ENCODE peak calls at places on chromosomes 13 and 19, in seven cellular contexts. Y is K562, B is HCT116, O is GM23338, D is SK-N-SH, T is GM12878, H is HepG2. N is an unnamed sample. For H3K4me1, the result is how much of the 10 kb centered on the place peaks cover.

GRCh38 chr13:97781891-97782305 is 171.6 kb upstream of the IPO5 start:
- DNase-seq in B (no peak), O (no peak), D (no peak), H (no peak), Y (no peak), T (no peak), N (no peak)

GRCh38 chr13:110649551-110649950 is 34.2 kb downstream of the NAXD start:
- DNase-seq in D (no peak), O (no peak), H (no peak), B (no peak), Y (no peak), T (no peak), N (no peak)

GRCh38 chr19:33438016-33438671 is 64.6 kb downstream of the CEBPG start:
- DNase-seq in B (no peak), D (peak), Y (no peak), T (no peak), O (no peak), H (no peak), N (no peak)

GRCh38 chr13:113671066-113672001 is 4.3 kb downstream of the GRK1 start:
- DNase-seq in T (no peak), D (no peak), O (no peak), B (no peak), H (no peak), Y (no peak), N (no peak)

GRCh38 chr19:43747557-43748204 is 7.1 kb downstream of the SMG9 start:
- DNase-seq in D (no peak), O (no peak), Y (no peak), H (no peak), T (peak), B (no peak), N (no peak)

GRCh38 chr19:30222428-30222873 is 149.7 kb upstream of the ZNF536 start:
- DNase-seq in O (peak), H (no peak), Y (peak), T (no peak), B (no peak), D (peak), N (no peak)

GRCh38 chr19:33219261-33219812 is 6.3 kb downstream of the SLC7A10 start:
- DNase-seq in D (no peak), Y (no peak), O (peak), H (no peak), B (no peak), T (no peak), N (no peak)

GRCh38 chr13:44306401-44307192 is 67.0 kb upstream of the SERP2 start:
- DNase-seq in H (no peak), B (peak), O (peak), Y (no peak), D (no peak), T (no peak), N (peak)

GRCh38 chr19:41699231-41699967 is 9.0 kb upstream of the CEACAM5 start:
- DNase-seq in Y (no peak), B (no peak), H (no peak), T (no peak), O (no peak), D (no peak), N (no peak)

DNA sequence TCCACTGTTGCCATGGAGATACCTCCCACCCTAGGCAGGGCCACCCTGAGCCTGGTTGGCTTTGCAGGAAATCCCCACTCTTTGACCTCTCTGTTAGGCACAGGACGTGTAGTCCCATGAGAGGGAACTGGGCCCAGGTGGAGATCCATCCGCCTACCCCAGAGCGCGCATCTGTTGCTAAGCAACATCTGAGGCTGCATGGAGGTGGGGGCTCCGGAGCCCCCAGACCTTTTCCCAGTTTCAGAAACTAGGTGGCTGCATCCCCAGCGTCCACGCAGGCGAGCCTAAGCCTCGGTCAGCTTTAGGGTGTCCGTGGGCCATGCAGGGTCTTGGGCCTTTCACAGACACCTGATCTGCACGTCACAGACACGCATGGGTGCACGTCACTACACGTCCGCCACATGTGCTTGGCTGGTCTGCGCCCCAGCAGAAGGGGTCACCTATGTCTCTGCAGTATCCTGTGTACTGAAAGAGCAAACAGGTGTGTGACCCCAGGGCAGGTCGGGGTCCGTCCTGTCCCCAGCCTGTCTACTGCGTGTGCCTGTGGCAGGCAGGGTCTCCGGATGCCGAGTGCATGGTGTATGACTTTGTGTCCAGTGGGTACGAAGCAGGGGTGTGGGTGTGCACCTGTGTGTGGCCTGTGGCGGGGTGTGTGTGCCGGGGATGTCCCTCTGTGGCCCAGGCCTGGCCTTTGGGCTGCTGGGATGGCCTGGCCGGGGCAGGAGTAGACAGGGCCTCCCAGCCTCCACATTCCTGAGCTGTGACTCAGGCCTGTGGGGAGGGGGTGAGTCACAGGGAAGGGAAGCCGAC is 4.1 kb upstream of the CIRBP start:
- DNase-seq in H (peak), Y (no peak), T (no peak), B (no peak), D (no peak), O (peak), N (no peak)
- TF ChIP-seq REST in H (no peak), Y (no peak), T (no peak), B (no peak), D (no peak), O (no peak), N (no peak)

GRCh38 chr19:48362716-48363499 is 832 bp downstream of the TMEM143 start:
- DNase-seq in T (peak), D (peak), B (peak), O (peak), Y (peak), H (peak), N (no peak)
- TF ChIP-seq POLR2AphosphoS5 in T (no peak), D (peak), B (peak), O (peak), Y (no peak), H (peak), N (peak)

DNA sequence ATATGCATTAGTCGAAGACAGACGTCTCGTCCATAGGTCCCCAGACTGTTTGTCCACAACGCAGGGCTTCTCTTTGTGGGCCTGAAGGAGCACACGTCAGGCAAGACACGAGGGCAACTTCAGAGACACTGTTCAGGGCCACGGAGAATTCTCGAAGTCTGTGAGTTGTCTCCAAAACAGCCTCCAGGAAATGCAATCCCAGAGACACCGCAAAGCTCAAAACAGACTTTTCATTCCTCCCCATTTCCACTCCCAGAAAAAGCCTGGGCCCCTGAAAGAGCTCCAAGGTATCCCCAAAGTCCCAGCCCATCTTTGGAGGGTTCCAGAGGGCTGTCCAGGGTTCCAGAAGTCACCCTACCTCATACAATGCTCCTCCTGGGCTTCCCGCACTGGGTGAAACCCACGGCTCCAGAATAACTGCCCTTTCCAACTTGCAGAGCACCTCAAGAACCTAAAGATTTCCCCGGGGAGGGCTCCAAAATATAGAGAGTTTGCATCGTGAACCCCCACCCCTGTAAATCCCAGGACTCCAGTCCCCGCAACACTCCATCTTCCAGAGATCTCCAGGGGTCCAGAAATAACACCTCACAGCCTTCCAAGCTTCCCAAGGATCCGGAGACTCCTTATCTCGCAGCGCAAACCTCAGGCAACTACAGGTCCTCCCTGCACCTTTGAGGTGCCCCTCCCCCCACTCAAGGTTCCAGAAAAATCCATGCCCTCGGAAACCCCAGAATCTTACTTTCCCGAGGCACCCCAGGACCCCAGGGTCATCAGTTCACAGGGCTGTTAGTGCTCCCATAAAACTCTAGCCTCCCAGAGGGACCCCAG is 690 bp upstream of the FTL start:
- DNase-seq in Y (no peak), H (peak), B (no peak), D (no peak), T (no peak), O (peak), N (no peak)
- H3K4me1 ChIP-seq in Y (under half), H (half or more), B (under half), D (under half), T (under half), O (under half), N (under half)

GRCh38 chr19:4233282-4233853 is 4.0 kb downstream of the EBI3 start:
- DNase-seq in Y (peak), D (peak), T (no peak), O (peak), H (peak), B (peak), N (peak)
- TF ChIP-seq REST in Y (no peak), D (peak), T (no peak), O (no peak), H (no peak), B (no peak), N (no peak)

GRCh38 chr19:56637976-56638555 is 4.9 kb upstream of the SMIM17 start:
- DNase-seq in Y (peak), D (no peak), O (peak), B (no peak), T (no peak), H (peak), N (no peak)
- TF ChIP-seq POLR2AphosphoS5 in Y (no peak), D (no peak), O (no peak), B (no peak), T (no peak), H (no peak), N (no peak)

GRCh38 chr13:77310579-77311279 is 16.2 kb downstream of the MYCBP2 start:
- DNase-seq in T (no peak), D (no peak), O (no peak), H (no peak), Y (no peak), B (no peak), N (no peak)
- H3K4me1 ChIP-seq in T (under half), D (under half), O (half or more), H (under half), Y (under half), B (under half), N (under half)

GRCh38 chr13:28406728-28407266 is 88.1 kb downstream of the FLT1 start:
- DNase-seq in O (no peak), D (no peak), B (no peak), T (no peak), H (no peak), Y (no peak), N (no peak)

GRCh38 chr13:28402057-28402381 is 92.9 kb downstream of the FLT1 start:
- DNase-seq in H (no peak), Y (no peak), D (no peak), T (no peak), O (no peak), B (no peak), N (no peak)

GRCh38 chr13:28396053-28396452 is 98.9 kb downstream of the FLT1 start:
- DNase-seq in H (no peak), B (no peak), T (no peak), O (no peak), Y (no peak), D (no peak), N (no peak)

GRCh38 chr13:28401303-28402056 is 93.4 kb downstream of the FLT1 start:
- DNase-seq in Y (no peak), B (no peak), H (no peak), T (peak), O (no peak), D (no peak), N (no peak)
- TF ChIP-seq REST in Y (no peak), B (no peak), H (no peak), T (no peak), O (no peak), D (no peak), N (no peak)

GRCh38 chr13:102659168-102659713 is 35.6 kb downstream of the METTL21C start:
- DNase-seq in B (no peak), D (no peak), T (no peak), H (no peak), Y (no peak), O (no peak), N (no peak)
- TF ChIP-seq POLR2AphosphoS5 in B (no peak), D (no peak), T (no peak), H (no peak), Y (no peak), O (no peak), N (no peak)

N was measured in Panc1.